ENCODE peak calls at places on chromosomes 16 and 17, in seven cellular contexts. One of them, this sample, is unnamed.

GRCh38 chr17:78342438-78343098 is 17.3 kb downstream of the SOCS3 start:
- DNase-seq in psoas muscle: peak; percentile 78
- DNase-seq in transverse colon: no peak
- DNase-seq in CD8-positive, alpha-beta T cell: no peak
- DNase-seq in left lung: peak; percentile 70
- DNase-seq in colonic mucosa: peak; percentile 62
- DNase-seq in tibial artery: peak; percentile 89
- DNase-seq in this sample: peak; percentile 57

GRCh38 chr16:67923414-67924127 is 8.1 kb downstream of the CTRL start:
- DNase-seq in psoas muscle: no peak
- DNase-seq in transverse colon: no peak
- DNase-seq in CD8-positive, alpha-beta T cell: no peak
- DNase-seq in left lung: no peak
- DNase-seq in colonic mucosa: no peak
- DNase-seq in tibial artery: no peak
- DNase-seq in this sample: no peak

GRCh38 chr17:78664476-78665384 is 87.5 kb upstream of the DNAH17 start:
- DNase-seq in psoas muscle: no peak
- DNase-seq in transverse colon: no peak
- DNase-seq in CD8-positive, alpha-beta T cell: no peak
- DNase-seq in left lung: peak; percentile 35
- DNase-seq in colonic mucosa: no peak
- DNase-seq in tibial artery: no peak
- DNase-seq in this sample: no peak

GRCh38 chr16:57704905-57705852 is 10.6 kb downstream of the DRC7 start:
- DNase-seq in psoas muscle: no peak
- DNase-seq in transverse colon: no peak
- DNase-seq in CD8-positive, alpha-beta T cell: no peak
- DNase-seq in left lung: no peak
- DNase-seq in colonic mucosa: no peak
- DNase-seq in tibial artery: no peak
- DNase-seq in this sample: no peak

GRCh38 chr16:4136229-4136813 is 20.1 kb upstream of the ADCY9 start:
- DNase-seq in psoas muscle: no peak
- DNase-seq in transverse colon: peak; percentile 72
- DNase-seq in CD8-positive, alpha-beta T cell: no peak
- DNase-seq in left lung: peak; percentile 74
- DNase-seq in colonic mucosa: peak; percentile 70
- DNase-seq in tibial artery: no peak
- DNase-seq in this sample: no peak

GRCh38 chr17:33335491-33336173 is 42.5 kb upstream of the ASIC2 start:
- DNase-seq in psoas muscle: no peak
- DNase-seq in transverse colon: no peak
- DNase-seq in CD8-positive, alpha-beta T cell: no peak
- DNase-seq in left lung: no peak
- DNase-seq in colonic mucosa: no peak
- DNase-seq in tibial artery: no peak
- DNase-seq in this sample: no peak

GRCh38 chr17:45813051-45813731 is 29.1 kb downstream of the CRHR1 start:
- DNase-seq in psoas muscle: no peak
- DNase-seq in transverse colon: no peak
- DNase-seq in CD8-positive, alpha-beta T cell: no peak
- DNase-seq in left lung: no peak
- DNase-seq in colonic mucosa: no peak
- DNase-seq in tibial artery: no peak
- DNase-seq in this sample: no peak

GRCh38 chr17:76395980-76396379 is 11.6 kb downstream of the SPHK1 start:
- DNase-seq in psoas muscle: no peak
- DNase-seq in transverse colon: no peak
- DNase-seq in CD8-positive, alpha-beta T cell: no peak
- DNase-seq in left lung: no peak
- DNase-seq in colonic mucosa: no peak
- DNase-seq in tibial artery: no peak
- DNase-seq in this sample: no peak

GRCh38 chr17:27520571-27521185 is 64.4 kb downstream of the KSR1 start:
- DNase-seq in psoas muscle: no peak
- DNase-seq in transverse colon: no peak
- DNase-seq in CD8-positive, alpha-beta T cell: no peak
- DNase-seq in left lung: no peak
- DNase-seq in colonic mucosa: no peak
- DNase-seq in tibial artery: no peak
- DNase-seq in this sample: no peak

GRCh38 chr17:72603346-72604242 is 482.8 kb downstream of the SOX9 start:
- DNase-seq in psoas muscle: no peak
- DNase-seq in transverse colon: no peak
- DNase-seq in CD8-positive, alpha-beta T cell: no peak
- DNase-seq in left lung: no peak
- DNase-seq in colonic mucosa: no peak
- DNase-seq in tibial artery: no peak
- DNase-seq in this sample: no peak

DNA sequence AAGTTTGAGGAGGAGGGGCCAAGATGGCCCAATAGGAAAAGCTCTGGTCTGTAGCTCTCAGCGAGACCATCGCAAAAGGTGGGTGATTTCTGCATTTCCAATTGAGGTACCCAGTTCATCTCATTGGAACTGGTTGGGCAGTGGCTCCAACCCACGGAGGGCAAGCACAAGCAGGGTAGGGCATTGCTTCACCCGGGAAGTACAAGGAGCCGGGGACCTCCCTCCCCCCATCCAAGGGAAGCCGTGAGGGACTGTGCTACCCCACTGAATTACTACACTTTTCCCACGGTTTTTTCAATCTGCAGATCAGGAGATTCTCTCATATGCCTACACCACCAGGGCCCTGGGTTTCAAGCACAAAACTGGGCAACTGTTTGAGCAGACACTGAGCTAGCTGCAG is 58.0 kb upstream of the EFCAB3 start:
- DNase-seq in psoas muscle: no peak
- DNase-seq in transverse colon: no peak
- DNase-seq in CD8-positive, alpha-beta T cell: no peak
- DNase-seq in left lung: no peak
- DNase-seq in colonic mucosa: no peak
- DNase-seq in tibial artery: no peak
- DNase-seq in this sample: no peak
- H3K27me3 ChIP-seq in psoas muscle: peaks cover 3% of the 10 kb centered on the region
- H3K27me3 ChIP-seq in transverse colon: no peaks in the 10 kb centered on the region
- H3K27me3 ChIP-seq in CD8-positive, alpha-beta T cell: no peaks in the 10 kb centered on the region
- H3K27me3 ChIP-seq in left lung: peaks cover 9% of the 10 kb centered on the region
- H3K27me3 ChIP-seq in colonic mucosa: no peaks in the 10 kb centered on the region
- H3K27me3 ChIP-seq in tibial artery: no peaks in the 10 kb centered on the region
- H3K27me3 ChIP-seq in this sample: no peaks in the 10 kb centered on the region

DNA sequence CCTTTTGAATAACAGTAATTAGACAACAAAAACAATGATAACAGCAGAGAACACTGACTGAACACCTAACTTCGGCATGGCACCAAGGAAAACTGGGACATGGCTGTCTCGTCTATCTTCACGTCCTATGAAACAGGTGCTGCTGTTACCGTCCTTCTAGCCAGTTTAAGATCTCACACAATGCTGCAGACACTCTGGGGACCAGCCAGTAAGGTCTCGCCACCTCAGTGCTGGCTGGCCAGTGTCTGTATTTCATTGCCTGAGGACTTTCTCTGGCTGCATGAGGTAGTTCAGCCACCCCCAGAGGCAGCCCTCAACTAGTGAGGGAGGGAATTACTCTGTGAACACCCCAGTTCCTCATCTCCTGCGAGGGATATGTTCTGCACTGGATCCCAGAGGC is 57.6 kb downstream of the AMFR start:
- DNase-seq in psoas muscle: no peak
- DNase-seq in transverse colon: no peak
- DNase-seq in CD8-positive, alpha-beta T cell: no peak
- DNase-seq in left lung: no peak
- DNase-seq in colonic mucosa: no peak
- DNase-seq in tibial artery: no peak
- DNase-seq in this sample: no peak
- TF ChIP-seq CTCF in psoas muscle: no peak
- TF ChIP-seq CTCF in transverse colon: no peak
- TF ChIP-seq CTCF in CD8-positive, alpha-beta T cell: no peak
- TF ChIP-seq CTCF in left lung: no peak
- TF ChIP-seq CTCF in colonic mucosa: no peak
- TF ChIP-seq CTCF in tibial artery: no peak
- TF ChIP-seq CTCF in this sample: no peak

DNA sequence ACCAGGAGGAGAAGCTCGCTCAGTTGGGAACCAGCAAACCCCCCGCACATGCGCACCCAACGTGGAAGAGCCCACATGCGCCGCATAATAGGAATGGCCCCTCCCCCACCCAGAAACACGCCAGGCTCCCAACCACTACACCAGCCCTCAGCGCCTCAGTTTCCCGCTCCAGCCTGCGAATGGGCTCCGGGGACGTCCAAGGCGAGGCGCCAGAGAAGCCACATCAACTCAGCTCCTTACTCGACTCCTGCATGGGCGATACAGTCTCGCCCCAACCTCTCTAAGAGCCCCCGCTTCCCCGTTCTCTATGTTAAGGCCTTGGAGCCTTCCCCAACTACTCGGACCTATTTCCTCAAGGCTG is 503 bp downstream of the SRSF1 start:
- DNase-seq in psoas muscle: peak; percentile 84
- DNase-seq in transverse colon: peak; percentile 77
- DNase-seq in CD8-positive, alpha-beta T cell: peak; percentile 54
- DNase-seq in left lung: peak; percentile 78
- DNase-seq in colonic mucosa: peak; percentile 85
- DNase-seq in tibial artery: peak; percentile 88
- DNase-seq in this sample: peak; percentile 82
- H3K4me1 ChIP-seq in psoas muscle: peaks cover 51% of the 10 kb centered on the region
- H3K4me1 ChIP-seq in transverse colon: peaks cover 18% of the 10 kb centered on the region
- H3K4me1 ChIP-seq in CD8-positive, alpha-beta T cell: peaks cover 36% of the 10 kb centered on the region
- H3K4me1 ChIP-seq in left lung: peaks cover 53% of the 10 kb centered on the region
- H3K4me1 ChIP-seq in colonic mucosa: peaks cover 12% of the 10 kb centered on the region
- H3K4me1 ChIP-seq in tibial artery: no peaks in the 10 kb centered on the region
- H3K4me1 ChIP-seq in this sample: peaks cover 30% of the 10 kb centered on the region

GRCh38 chr16:30805056-30805369 is 18.0 kb upstream of the ZNF629 start:
- DNase-seq in psoas muscle: no peak
- DNase-seq in transverse colon: no peak
- DNase-seq in CD8-positive, alpha-beta T cell: no peak
- DNase-seq in left lung: no peak
- DNase-seq in colonic mucosa: peak; percentile 41
- DNase-seq in tibial artery: no peak
- DNase-seq in this sample: no peak
- H3K27me3 ChIP-seq in psoas muscle: no peaks in the 10 kb centered on the region
- H3K27me3 ChIP-seq in transverse colon: no peaks in the 10 kb centered on the region
- H3K27me3 ChIP-seq in CD8-positive, alpha-beta T cell: no peaks in the 10 kb centered on the region
- H3K27me3 ChIP-seq in left lung: no peaks in the 10 kb centered on the region
- H3K27me3 ChIP-seq in colonic mucosa: no peaks in the 10 kb centered on the region
- H3K27me3 ChIP-seq in tibial artery: no peaks in the 10 kb centered on the region
- H3K27me3 ChIP-seq in this sample: no peaks in the 10 kb centered on the region

GRCh38 chr16:35910409-35910808 is 2451.0 kb downstream of the TP53TG3F start:
- DNase-seq in psoas muscle: no peak
- DNase-seq in transverse colon: no peak
- DNase-seq in CD8-positive, alpha-beta T cell: no peak
- DNase-seq in left lung: no peak
- DNase-seq in colonic mucosa: no peak
- DNase-seq in tibial artery: no peak
- DNase-seq in this sample: no peak

GRCh38 chr16:35906440-35906839 is 2447.0 kb downstream of the TP53TG3F start:
- DNase-seq in psoas muscle: no peak
- DNase-seq in transverse colon: no peak
- DNase-seq in CD8-positive, alpha-beta T cell: no peak
- DNase-seq in left lung: no peak
- DNase-seq in colonic mucosa: no peak
- DNase-seq in tibial artery: no peak
- DNase-seq in this sample: no peak

GRCh38 chr16:35908152-35908551 is 2448.7 kb downstream of the TP53TG3F start:
- DNase-seq in psoas muscle: no peak
- DNase-seq in transverse colon: no peak
- DNase-seq in CD8-positive, alpha-beta T cell: no peak
- DNase-seq in left lung: no peak
- DNase-seq in colonic mucosa: no peak
- DNase-seq in tibial artery: no peak
- DNase-seq in this sample: no peak

GRCh38 chr16:35909351-35909954 is 2450.0 kb downstream of the TP53TG3F start:
- DNase-seq in psoas muscle: no peak
- DNase-seq in transverse colon: no peak
- DNase-seq in CD8-positive, alpha-beta T cell: no peak
- DNase-seq in left lung: no peak
- DNase-seq in colonic mucosa: no peak
- DNase-seq in tibial artery: no peak
- DNase-seq in this sample: no peak

GRCh38 chr16:35908942-35909341 is 2449.5 kb downstream of the TP53TG3F start:
- DNase-seq in psoas muscle: no peak
- DNase-seq in transverse colon: no peak
- DNase-seq in CD8-positive, alpha-beta T cell: no peak
- DNase-seq in left lung: no peak
- DNase-seq in colonic mucosa: no peak
- DNase-seq in tibial artery: no peak
- DNase-seq in this sample: no peak
- TF ChIP-seq CTCF in psoas muscle: no peak
- TF ChIP-seq CTCF in transverse colon: no peak
- TF ChIP-seq CTCF in CD8-positive, alpha-beta T cell: no peak
- TF ChIP-seq CTCF in left lung: no peak
- TF ChIP-seq CTCF in colonic mucosa: no peak
- TF ChIP-seq CTCF in tibial artery: no peak
- TF ChIP-seq CTCF in this sample: no peak

DNA sequence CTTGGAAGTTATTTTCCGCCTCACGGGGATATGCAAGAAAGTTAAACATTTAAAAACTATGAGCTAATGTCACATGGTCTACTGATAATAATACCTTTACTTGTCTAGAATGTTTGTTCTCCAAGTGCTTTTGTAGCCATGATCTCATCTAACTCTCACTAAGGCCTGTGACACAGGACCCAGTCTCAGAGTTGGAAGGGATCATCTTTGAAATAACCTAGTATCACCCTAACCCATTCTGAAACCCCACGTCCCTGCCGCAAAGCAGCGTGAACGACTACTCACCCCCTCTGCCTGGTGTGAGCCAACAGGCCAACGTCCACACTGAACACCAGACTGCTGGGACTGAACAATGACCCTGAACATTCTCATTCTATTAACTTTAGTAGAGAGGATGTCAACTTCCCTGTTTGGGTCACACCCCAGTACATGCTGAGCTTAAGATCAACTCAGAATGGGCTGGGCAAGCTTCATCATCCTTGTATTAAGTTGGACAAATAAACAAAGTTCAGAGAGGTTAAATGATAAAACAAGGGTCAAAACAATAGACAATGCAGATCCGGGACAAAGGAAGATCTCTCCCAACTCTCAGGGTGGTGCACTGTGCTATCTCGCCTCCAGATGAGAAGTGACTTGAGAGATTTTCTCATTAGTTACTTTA is 54.8 kb upstream of the BCAR1 start:
- DNase-seq in psoas muscle: no peak
- DNase-seq in transverse colon: peak; percentile 69
- DNase-seq in CD8-positive, alpha-beta T cell: no peak
- DNase-seq in left lung: no peak
- DNase-seq in colonic mucosa: peak; percentile 63
- DNase-seq in tibial artery: no peak
- DNase-seq in this sample: peak; percentile 85
- H3K4me1 ChIP-seq in psoas muscle: peaks cover 25% of the 10 kb centered on the region
- H3K4me1 ChIP-seq in transverse colon: peaks cover 18% of the 10 kb centered on the region
- H3K4me1 ChIP-seq in CD8-positive, alpha-beta T cell: peaks cover 17% of the 10 kb centered on the region
- H3K4me1 ChIP-seq in left lung: peaks cover 22% of the 10 kb centered on the region
- H3K4me1 ChIP-seq in colonic mucosa: peaks cover 12% of the 10 kb centered on the region
- H3K4me1 ChIP-seq in tibial artery: no peaks in the 10 kb centered on the region
- H3K4me1 ChIP-seq in this sample: peaks cover 32% of the 10 kb centered on the region